ENCODE peak calls at places on chromosomes 2 and 18, in eight cellular contexts. B is cardiac fibroblast; A is HT1080; S is stimulated activated CD4-positive, alpha-beta T cell treated with anti-CD3 and anti-CD28 coated beads, TNF-alpha, amount 100 ng/mL, for 24 hours; L is AG10803; O is type B pancreatic cell; R is CD8-positive, alpha-beta memory T cell; N is amygdala. U is an unnamed sample.

GRCh38 chr2:201235865-201236811 is 24.2 kb upstream of the CASP8 start:
- DNase-seq in S (no peak), L (peak; percentile 95), B (peak; percentile 94), R (peak; percentile 62), O (no peak), A (peak; percentile 73), N (peak; percentile 6), U (peak; percentile 65)

GRCh38 chr18:2515408-2515807 is 55.9 kb downstream of the METTL4 start:
- DNase-seq in L (peak; percentile 85), A (peak; percentile 96), B (peak; percentile 73), O (no peak), R (no peak), S (no peak), N (no peak), U (no peak)

GRCh38 chr2:3959372-3959771 is 256.0 kb downstream of the DCDC2C start:
- DNase-seq in S (no peak), N (no peak), L (peak; percentile 10), A (peak; percentile 54), O (no peak), B (peak; percentile 26), R (no peak), U (peak; percentile 70)

GRCh38 chr18:75836516-75836915 is 409.0 kb upstream of the SMIM21 start:
- DNase-seq in B (no peak), O (no peak), S (no peak), L (no peak), N (no peak), R (no peak), A (no peak), U (no peak)

GRCh38 chr2:239098288-239098970 is 250.5 kb downstream of the TWIST2 start:
- DNase-seq in N (no peak), R (no peak), S (no peak), O (no peak), B (no peak), A (no peak), L (peak; percentile 72), U (no peak)

GRCh38 chr2:142131016-142131714 is at the start of gene LRP1B:
- DNase-seq in S (no peak), R (no peak), A (peak; percentile 19), L (peak; percentile 15), N (peak; percentile 61), O (peak; percentile 62), B (peak; percentile 51), U (no peak)

GRCh38 chr18:46167971-46168370 is 63.8 kb downstream of the HAUS1 start:
- DNase-seq in B (no peak), N (no peak), L (no peak), S (no peak), O (no peak), A (no peak), R (no peak), U (no peak)

GRCh38 chr2:109702250-109702985 is 88.3 kb downstream of the SOWAHC start:
- DNase-seq in R (no peak), O (no peak), L (peak; percentile 91), B (peak; percentile 63), S (no peak), N (no peak), A (peak; percentile 86), U (no peak)

GRCh38 chr2:195414479-195414878 is 242.5 kb upstream of the SLC39A10 start:
- DNase-seq in S (no peak), N (no peak), A (no peak), R (no peak), B (no peak), O (no peak), L (no peak), U (peak; percentile 45)

GRCh38 chr2:234366891-234367290 is 130.0 kb downstream of the ARL4C start:
- DNase-seq in S (no peak), A (no peak), R (no peak), B (peak; percentile 43), O (no peak), L (peak; percentile 52), N (no peak), U (peak; percentile 73)

GRCh38 chr2:216083464-216084279 is 2.0 kb downstream of the TMEM169 start:
- DNase-seq in O (no peak), S (no peak), N (no peak), R (no peak), A (peak; percentile 77), B (peak; percentile 37), L (peak; percentile 66), U (peak; percentile 48)

GRCh38 chr2:188042412-188042811 is 249.3 kb upstream of the GULP1 start:
- DNase-seq in N (no peak), B (peak; percentile 54), O (no peak), L (peak; percentile 18), A (peak; percentile 62), R (no peak), S (no peak), U (no peak)

GRCh38 chr18:60090170-60090569 is 190.4 kb downstream of the PMAIP1 start:
- DNase-seq in S (no peak), L (peak; percentile 11), B (peak; percentile 8), R (no peak), O (no peak), N (no peak), A (no peak), U (no peak)

GRCh38 chr18:57657566-57657965 is 35.9 kb upstream of the NARS1 start:
- DNase-seq in A (no peak), N (no peak), S (no peak), O (no peak), B (peak; percentile 17), R (no peak), L (peak; percentile 34), U (no peak)

GRCh38 chr2:62133320-62133823 is 62.5 kb upstream of the B3GNT2 start:
- DNase-seq in S (no peak), O (no peak), L (no peak), N (no peak), R (no peak), A (no peak), B (no peak), U (no peak)

GRCh38 chr2:68878071-68878711 is 7.0 kb upstream of the BMP10 start:
- DNase-seq in N (no peak), B (peak; percentile 5), S (no peak), L (no peak), A (no peak), O (no peak), R (no peak), U (no peak)

GRCh38 chr2:195498176-195498575 is 158.8 kb upstream of the SLC39A10 start:
- DNase-seq in S (peak; percentile 33), L (peak; percentile 39), A (peak; percentile 16), O (no peak), N (no peak), B (peak; percentile 54), R (peak; percentile 78), U (peak; percentile 15)

GRCh38 chr2:177516786-177517544 is 124.4 kb downstream of the AGPS start:
- DNase-seq in R (no peak), L (no peak), S (no peak), O (no peak), N (no peak), B (no peak), A (no peak), U (no peak)

GRCh38 chr2:155846249-155846648 is 486.3 kb downstream of the NR4A2 start:
- DNase-seq in S (no peak), N (no peak), O (no peak), B (no peak), R (no peak), L (no peak), A (peak; percentile 11), U (no peak)

GRCh38 chr2:120378605-120379004 is 32.7 kb downstream of the INHBB start:
- DNase-seq in L (no peak), R (no peak), B (no peak), N (no peak), S (no peak), A (no peak), O (no peak), U (no peak)

GRCh38 chr2:11387831-11388230 is 43.4 kb upstream of the ROCK2 start:
- DNase-seq in O (no peak), R (no peak), L (no peak), A (no peak), S (no peak), B (no peak), N (no peak), U (peak; percentile 15)